ENCODE peak calls at places on chromosome 22, in five cellular contexts. O is neural progenitor cell, N is lower lobe of right lung, W is astrocyte, C is endodermal cell. T is an unnamed sample.

GRCh38 chr22:46619830-46620501 is at the start of gene GRAMD4:
- DNase-seq in O (peak; percentile 55), N (no peak), C (no peak), W (peak; percentile 19), T (no peak)

GRCh38 chr22:32854351-32854804 is 52.9 kb downstream of the TIMP3 start:
- DNase-seq in N (no peak), O (no peak), C (no peak), W (peak; percentile 81), T (no peak)

GRCh38 chr22:43777204-43777671 is 34.9 kb downstream of the EFCAB6 start:
- DNase-seq in O (no peak), C (no peak), N (no peak), W (peak; percentile 91), T (peak; percentile 76)

GRCh38 chr22:32348031-32348611 is 9.5 kb upstream of the RFPL3 start:
- DNase-seq in O (no peak), C (no peak), N (no peak), W (no peak), T (no peak)

GRCh38 chr22:42188808-42189447 is 58.3 kb upstream of the CYP2D6 start:
- DNase-seq in C (peak; percentile 70), O (no peak), W (peak; percentile 52), N (no peak), T (no peak)

GRCh38 chr22:46748948-46749681 is 11.1 kb upstream of the CERK start:
- DNase-seq in C (no peak), W (peak; percentile 18), N (no peak), O (no peak), T (no peak)

GRCh38 chr22:36816635-36817428 is at the start of gene PVALB:
- DNase-seq in O (peak; percentile 65), N (peak; percentile 50), C (peak; percentile 79), W (peak; percentile 3), T (peak; percentile 82)

GRCh38 chr22:24418786-24419479 is 8.5 kb upstream of the ADORA2A start:
- DNase-seq in W (no peak), N (no peak), O (no peak), C (peak; percentile 53), T (no peak)

GRCh38 chr22:42964994-42965699 is 49.8 kb downstream of the PACSIN2 start:
- DNase-seq in O (no peak), C (peak; percentile 78), W (no peak), N (no peak), T (no peak)

GRCh38 chr22:43553451-43554258 is 141.8 kb downstream of the MPPED1 start:
- DNase-seq in O (no peak), W (no peak), C (peak; percentile 36), N (no peak), T (no peak)

GRCh38 chr22:40769761-40770160 is 49.4 kb downstream of the SLC25A17 start:
- DNase-seq in O (no peak), C (no peak), W (no peak), N (no peak), T (no peak)

GRCh38 chr22:34804588-34804987 is 261.4 kb upstream of the ISX start:
- DNase-seq in O (peak; percentile 50), C (peak; percentile 74), N (no peak), W (no peak), T (peak; percentile 53)

GRCh38 chr22:37079668-37080171 is 28.2 kb downstream of the KCTD17 start:
- DNase-seq in N (peak; percentile 58), O (no peak), W (peak; percentile 60), C (no peak), T (no peak)

GRCh38 chr22:37983860-37984791 is at the start of gene SOX10:
- DNase-seq in W (no peak), N (no peak), C (peak; percentile 95), O (peak; percentile 73), T (no peak)

GRCh38 chr22:37300551-37301017 is 18.3 kb downstream of the CYTH4 start:
- DNase-seq in O (no peak), C (no peak), N (no peak), W (no peak), T (no peak)

GRCh38 chr22:43155789-43156188 is 4.4 kb downstream of the TSPO start:
- DNase-seq in O (no peak), N (no peak), C (no peak), W (no peak), T (no peak)

GRCh38 chr22:47192651-47193437 is 430.4 kb downstream of the TBC1D22A start:
- DNase-seq in N (peak; percentile 51), O (no peak), W (no peak), C (peak; percentile 81), T (no peak)

GRCh38 chr22:41048791-41049717 is 43.3 kb upstream of the EP300 start:
- DNase-seq in W (peak; percentile 73), O (peak; percentile 74), N (peak; percentile 61), C (peak; percentile 86), T (peak; percentile 45)

GRCh38 chr22:46890819-46891218 is 128.4 kb downstream of the TBC1D22A start:
- DNase-seq in N (no peak), C (peak; percentile 20), W (no peak), O (no peak), T (no peak)

GRCh38 chr22:27966168-27967064 is 47.4 kb upstream of the PITPNB start:
- DNase-seq in N (no peak), C (no peak), W (no peak), O (no peak), T (no peak)

GRCh38 chr22:42978453-42979103 is 36.4 kb downstream of the PACSIN2 start:
- DNase-seq in C (no peak), N (no peak), O (peak; percentile 56), W (peak; percentile 77), T (peak; percentile 73)

GRCh38 chr22:41933411-41934177 is 7.0 kb upstream of the TNFRSF13C start:
- DNase-seq in O (no peak), N (no peak), C (no peak), W (no peak), T (no peak)

GRCh38 chr22:32996702-32997101 is 61.5 kb downstream of the SYN3 start:
- DNase-seq in W (no peak), O (no peak), N (peak; percentile 85), C (no peak), T (no peak)

GRCh38 chr22:48499456-48500425 is 1327.9 kb downstream of the BRD1 start:
- DNase-seq in O (no peak), N (peak; percentile 26), C (no peak), W (no peak), T (no peak)

GRCh38 chr22:48496987-48497650 is 1330.6 kb downstream of the BRD1 start:
- DNase-seq in N (peak; percentile 39), C (peak; percentile 82), W (no peak), O (peak; percentile 63), T (no peak)

GRCh38 chr22:48496226-48496845 is 1331.3 kb downstream of the BRD1 start:
- DNase-seq in W (no peak), C (no peak), N (peak; percentile 22), O (no peak), T (no peak)

GRCh38 chr22:48500481-48501230 is 1327.0 kb downstream of the BRD1 start:
- DNase-seq in O (no peak), C (peak; percentile 66), N (peak; percentile 41), W (peak; percentile 93), T (no peak)

GRCh38 chr22:48498526-48499331 is 1328.9 kb downstream of the BRD1 start:
- DNase-seq in N (peak; percentile 28), C (peak; percentile 56), O (no peak), W (no peak), T (no peak)
- H3K27ac ChIP-seq in N (no peak overlapping the region), C (no peak overlapping the region), O (no peak overlapping the region), W (no peak overlapping the region), T (no peak overlapping the region)

DNA sequence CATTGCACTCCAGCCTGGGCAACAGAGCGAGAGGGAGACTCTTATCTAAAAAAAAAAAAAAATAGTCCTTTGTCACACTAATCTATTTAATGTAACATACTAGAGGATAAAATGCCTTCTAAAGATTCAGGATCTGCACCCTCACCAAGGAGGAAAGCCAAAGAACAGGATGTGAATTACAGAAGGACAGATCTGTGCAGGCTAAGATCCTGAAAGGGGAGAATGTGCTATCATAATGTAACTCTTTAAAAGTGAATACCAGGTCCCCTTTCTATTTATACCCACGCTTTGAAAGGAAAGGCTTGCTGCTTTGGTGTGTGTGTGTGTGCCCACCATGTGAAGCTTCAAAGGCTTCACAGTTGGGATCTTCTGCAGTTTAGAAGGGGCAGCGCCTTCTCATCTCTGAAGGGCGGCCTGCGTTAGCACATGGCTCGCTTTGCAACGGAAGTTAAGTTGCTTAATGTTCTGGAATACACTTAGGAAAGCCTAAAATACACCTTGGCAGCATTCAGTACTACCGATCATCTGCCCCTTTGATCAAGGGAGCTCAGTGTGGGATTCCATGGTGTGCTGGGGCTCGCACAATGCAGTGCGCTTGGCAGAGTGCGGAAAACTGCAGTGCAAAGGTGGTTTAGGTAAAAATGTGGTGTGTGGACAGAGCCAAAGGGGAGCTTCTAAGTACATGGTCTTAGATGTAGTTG is 6.8 kb downstream of the CECR2 start:
- DNase-seq in N (no peak), O (no peak), W (no peak), C (no peak), T (peak; percentile 45)
- H3K4me1 ChIP-seq in N (peaks cover 5% of the 10 kb centered on the region), O (peaks cover 73% of the 10 kb centered on the region), W (peaks cover 2% of the 10 kb centered on the region), C (no peaks in the 10 kb centered on the region), T (peaks cover 84% of the 10 kb centered on the region)

DNA sequence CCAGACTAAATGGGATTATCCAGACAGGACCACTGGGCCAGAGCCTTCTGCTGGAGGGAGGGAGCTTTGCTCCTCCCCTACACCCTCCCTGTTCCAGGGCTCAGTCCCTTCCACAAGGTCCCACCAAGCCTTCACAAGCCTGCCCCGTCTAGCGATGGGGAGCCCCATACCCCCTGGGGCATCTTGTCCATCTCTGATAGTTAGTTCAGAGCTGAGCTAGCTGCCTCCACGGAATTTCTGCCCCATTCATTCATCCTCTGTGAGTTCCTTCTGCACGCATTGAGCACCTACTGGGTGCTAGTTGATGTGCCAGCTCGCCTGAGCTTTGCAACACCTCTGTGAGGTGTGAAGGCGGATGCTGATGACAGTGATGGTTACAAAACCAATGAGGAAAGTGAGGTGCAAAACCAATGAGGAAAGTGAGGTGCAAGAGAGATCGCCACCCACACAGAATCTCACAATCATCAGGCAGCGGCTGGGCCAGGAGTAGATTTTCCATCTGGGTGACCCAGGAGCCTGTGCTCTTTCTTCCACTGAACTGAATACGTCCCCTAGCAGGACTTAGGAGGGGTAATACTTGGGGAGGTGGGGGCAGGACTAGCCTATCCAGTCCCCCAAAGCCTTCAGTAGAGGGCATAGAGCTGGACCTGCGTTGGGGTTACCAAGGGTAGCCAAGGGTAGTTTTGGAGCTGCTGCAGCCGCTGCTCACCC is 21.5 kb upstream of the CBX7 start:
- DNase-seq in O (no peak), C (peak; percentile 77), N (no peak), W (no peak), T (no peak)
- H3K4me3 ChIP-seq in O (no peak overlapping the region), C (no peak overlapping the region), N (no peak overlapping the region), W (no peak overlapping the region), T (no peak overlapping the region)

GRCh38 chr22:29112102-29112501 is 39.3 kb downstream of the KREMEN1 start:
- DNase-seq in O (no peak), N (no peak), W (no peak), C (peak; percentile 58), T (no peak)

GRCh38 chr22:29110946-29111345 is 38.1 kb downstream of the KREMEN1 start:
- DNase-seq in W (no peak), N (no peak), C (no peak), O (no peak), T (no peak)

GRCh38 chr22:29114392-29114791 is 41.6 kb downstream of the KREMEN1 start:
- DNase-seq in O (no peak), W (no peak), N (no peak), C (no peak), T (no peak)

GRCh38 chr22:29112680-29113079 is 39.8 kb downstream of the KREMEN1 start:
- DNase-seq in C (no peak), N (no peak), O (no peak), W (no peak), T (no peak)

DNA sequence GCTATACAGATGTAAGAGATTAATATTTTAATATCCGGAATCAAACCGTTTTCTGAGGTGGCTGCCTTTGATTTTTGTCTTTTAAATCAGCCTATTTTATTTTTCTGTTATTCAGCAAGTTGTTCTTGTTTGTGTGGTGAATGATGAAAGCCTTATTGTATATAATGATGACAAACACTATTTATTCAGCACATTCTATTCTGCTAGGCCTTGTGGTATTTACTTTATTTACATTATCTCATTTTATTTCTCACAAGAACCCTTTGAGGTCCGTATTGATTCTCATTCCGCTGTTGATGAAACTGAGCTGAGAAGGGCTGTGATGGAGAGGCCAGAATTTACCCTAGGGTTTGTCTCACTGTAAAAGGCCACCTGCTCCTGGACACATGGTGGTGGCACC is 40.5 kb downstream of the KREMEN1 start:
- DNase-seq in C (no peak), O (no peak), N (no peak), W (no peak), T (no peak)
- H3K27ac ChIP-seq in C (no peak overlapping the region), O (no peak overlapping the region), N (no peak overlapping the region), W (no peak overlapping the region), T (no peak overlapping the region)

T was measured in cardiac muscle cell.